ENCODE peak calls at places on chromosome X, in four cellular contexts. One of them, this sample, is unnamed.

GRCh38 chrX:80578518-80579105 is 158.4 kb downstream of the TENT5D start:
- DNase-seq in mesenchymal stem cell: peak
- DNase-seq in H1: no peak
- DNase-seq in neuronal stem cell: no peak
- DNase-seq in this sample: no peak

GRCh38 chrX:106698693-106699092 is 27.8 kb upstream of the RNF128 start:
- DNase-seq in neuronal stem cell: no peak
- DNase-seq in mesenchymal stem cell: peak
- DNase-seq in H1: no peak
- DNase-seq in this sample: no peak

GRCh38 chrX:14398725-14399124 is 130.6 kb upstream of the GLRA2 start:
- DNase-seq in mesenchymal stem cell: peak
- DNase-seq in neuronal stem cell: no peak
- DNase-seq in H1: no peak
- DNase-seq in this sample: peak

GRCh38 chrX:40106677-40107290 is 9.0 kb upstream of the BCOR start:
- DNase-seq in neuronal stem cell: no peak
- DNase-seq in mesenchymal stem cell: peak
- DNase-seq in H1: no peak
- DNase-seq in this sample: no peak

GRCh38 chrX:19272452-19272851 is 71.3 kb upstream of the PDHA1 start:
- DNase-seq in neuronal stem cell: no peak
- DNase-seq in H1: no peak
- DNase-seq in mesenchymal stem cell: peak
- DNase-seq in this sample: no peak

GRCh38 chrX:8305336-8305735 is 134.3 kb upstream of the VCX2 start:
- DNase-seq in H1: no peak
- DNase-seq in neuronal stem cell: no peak
- DNase-seq in mesenchymal stem cell: no peak
- DNase-seq in this sample: no peak

GRCh38 chrX:9352683-9353430 is 112.0 kb upstream of the TBL1X start:
- DNase-seq in neuronal stem cell: no peak
- DNase-seq in H1: no peak
- DNase-seq in mesenchymal stem cell: peak
- DNase-seq in this sample: peak

GRCh38 chrX:100410083-100410590 is at the start of gene PCDH19:
- DNase-seq in neuronal stem cell: no peak
- DNase-seq in H1: no peak
- DNase-seq in mesenchymal stem cell: peak
- DNase-seq in this sample: no peak

GRCh38 chrX:71666240-71667223 is 814 bp upstream of the LOC101059915 start:
- DNase-seq in mesenchymal stem cell: no peak
- DNase-seq in neuronal stem cell: no peak
- DNase-seq in H1: no peak
- DNase-seq in this sample: no peak

GRCh38 chrX:70089575-70090297 is 27.5 kb downstream of the OTUD6A start:
- DNase-seq in H1: no peak
- DNase-seq in neuronal stem cell: no peak
- DNase-seq in mesenchymal stem cell: peak
- DNase-seq in this sample: peak

GRCh38 chrX:42538405-42538804 is 239.6 kb downstream of the PPP1R2C start:
- DNase-seq in neuronal stem cell: no peak
- DNase-seq in H1: no peak
- DNase-seq in mesenchymal stem cell: no peak
- DNase-seq in this sample: no peak

GRCh38 chrX:103554687-103555417 is 30.5 kb upstream of the TCEAL4 start:
- DNase-seq in H1: no peak
- DNase-seq in mesenchymal stem cell: peak
- DNase-seq in neuronal stem cell: peak
- DNase-seq in this sample: peak

GRCh38 chrX:39759526-39760224 is 338.1 kb downstream of the BCOR start:
- DNase-seq in neuronal stem cell: no peak
- DNase-seq in H1: no peak
- DNase-seq in mesenchymal stem cell: peak
- DNase-seq in this sample: peak

GRCh38 chrX:12488781-12489180 is 302.4 kb upstream of the PRPS2 start:
- DNase-seq in mesenchymal stem cell: no peak
- DNase-seq in neuronal stem cell: no peak
- DNase-seq in H1: no peak
- DNase-seq in this sample: no peak

GRCh38 chrX:10189317-10190268 is 32.8 kb downstream of the CLCN4 start:
- DNase-seq in H1: no peak
- DNase-seq in mesenchymal stem cell: peak
- DNase-seq in neuronal stem cell: peak
- DNase-seq in this sample: peak

GRCh38 chrX:63754141-63754859 is 30.7 kb downstream of the ARHGEF9 start:
- DNase-seq in H1: no peak
- DNase-seq in neuronal stem cell: no peak
- DNase-seq in mesenchymal stem cell: peak
- DNase-seq in this sample: peak

GRCh38 chrX:11784543-11784942 is 26.5 kb downstream of the MSL3 start:
- DNase-seq in mesenchymal stem cell: no peak
- DNase-seq in neuronal stem cell: no peak
- DNase-seq in H1: no peak
- DNase-seq in this sample: no peak

GRCh38 chrX:49878834-49879655 is at the start of gene USP27X:
- DNase-seq in H1: peak
- DNase-seq in neuronal stem cell: peak
- DNase-seq in mesenchymal stem cell: peak
- DNase-seq in this sample: peak

GRCh38 chrX:118347131-118347530 is 1.2 kb downstream of the WDR44 start:
- DNase-seq in H1: no peak
- DNase-seq in mesenchymal stem cell: peak
- DNase-seq in neuronal stem cell: no peak
- DNase-seq in this sample: peak

GRCh38 chrX:57282568-57282967 is 3.9 kb upstream of the FAAH2 start:
- DNase-seq in neuronal stem cell: no peak
- DNase-seq in mesenchymal stem cell: no peak
- DNase-seq in H1: no peak
- DNase-seq in this sample: no peak

GRCh38 chrX:106933538-106933961 is 13.3 kb downstream of the CLDN2 start:
- DNase-seq in H1: no peak
- DNase-seq in mesenchymal stem cell: peak
- DNase-seq in neuronal stem cell: no peak
- DNase-seq in this sample: peak

GRCh38 chrX:73214366-73215094 is at the start of gene NAP1L2:
- DNase-seq in H1: peak
- DNase-seq in neuronal stem cell: peak
- DNase-seq in mesenchymal stem cell: no peak
- DNase-seq in this sample: no peak

GRCh38 chrX:102341867-102342266 is 94.9 kb downstream of the NXF2 start:
- DNase-seq in mesenchymal stem cell: no peak
- DNase-seq in neuronal stem cell: no peak
- DNase-seq in H1: no peak
- DNase-seq in this sample: no peak

GRCh38 chrX:49166914-49167739 is 4.6 kb downstream of the MAGIX start:
- DNase-seq in H1: no peak
- DNase-seq in neuronal stem cell: no peak
- DNase-seq in mesenchymal stem cell: peak
- DNase-seq in this sample: no peak

GRCh38 chrX:15737957-15738685 is at the start of gene CA5B:
- DNase-seq in neuronal stem cell: peak
- DNase-seq in H1: peak
- DNase-seq in mesenchymal stem cell: peak
- DNase-seq in this sample: peak

DNA sequence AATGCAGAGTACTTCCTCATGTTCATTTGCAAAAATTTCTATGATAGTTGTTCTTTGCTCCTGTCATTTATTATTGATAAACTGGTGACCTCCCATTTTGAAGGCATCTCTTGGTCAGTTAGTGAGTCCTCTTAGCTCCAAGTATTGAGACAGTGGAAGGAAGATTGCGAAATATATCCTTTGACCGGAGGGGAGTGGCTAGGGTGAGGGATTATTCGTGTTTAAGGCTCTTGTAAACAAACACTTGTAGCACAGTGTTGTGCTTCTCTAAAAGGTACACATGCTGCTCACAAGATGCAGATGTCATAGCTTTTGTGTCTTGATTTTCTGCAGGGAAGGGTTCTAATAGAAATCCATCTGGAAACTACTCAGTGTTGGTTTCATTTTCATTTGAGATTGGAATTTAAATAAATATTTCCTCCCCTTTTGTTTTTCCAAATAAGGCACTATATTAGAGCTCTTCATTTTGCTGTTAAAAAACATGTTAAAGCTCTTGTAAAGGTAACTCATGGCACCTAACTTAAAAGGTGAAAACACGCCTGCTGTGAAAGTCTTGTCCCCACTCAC is 21.8 kb downstream of the TXLNG start:
- DNase-seq in H1: no peak
- DNase-seq in mesenchymal stem cell: peak
- DNase-seq in neuronal stem cell: no peak
- DNase-seq in this sample: no peak
- H3K9ac ChIP-seq in H1: no peak
- H3K9ac ChIP-seq in mesenchymal stem cell: peak
- H3K9ac ChIP-seq in neuronal stem cell: no peak
- H3K9ac ChIP-seq in this sample: no peak

DNA sequence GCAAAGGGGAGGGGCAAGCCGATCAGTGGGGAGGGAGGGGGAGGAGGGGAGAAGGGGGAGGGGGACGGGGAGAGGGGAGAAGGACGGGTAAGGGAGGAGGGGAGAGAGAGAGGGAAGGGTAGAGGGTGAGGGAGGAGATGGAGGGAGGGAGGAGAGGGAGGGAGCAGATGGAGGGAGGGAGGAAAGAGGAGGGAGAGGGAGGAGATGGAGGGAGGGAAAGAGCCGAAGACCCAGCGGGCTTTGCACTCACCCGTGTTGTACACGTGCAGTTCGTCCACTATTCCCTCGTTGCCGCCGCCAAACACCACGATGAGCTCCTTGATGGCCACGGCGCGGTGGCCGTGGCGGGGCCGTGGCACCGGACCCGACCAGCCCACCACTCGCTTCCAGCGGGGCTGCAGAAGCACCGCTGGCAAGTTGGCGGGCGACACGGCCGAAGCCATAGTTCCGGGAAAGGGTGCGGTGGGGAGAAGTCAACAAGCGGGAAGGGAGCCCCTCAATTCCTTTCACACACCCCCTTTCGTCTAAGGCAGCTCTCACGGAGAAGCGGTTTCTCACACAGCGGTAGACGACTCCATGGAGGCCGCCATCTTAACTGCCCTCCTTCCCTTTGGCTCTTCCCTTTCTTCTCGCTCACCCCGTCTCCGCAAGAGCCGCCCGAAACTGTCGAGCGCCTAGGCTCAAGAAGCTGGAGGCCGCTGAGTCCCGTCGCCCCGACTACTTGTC is 1.1 kb downstream of the HCFC1 start:
- DNase-seq in neuronal stem cell: peak
- DNase-seq in mesenchymal stem cell: peak
- DNase-seq in H1: no peak
- DNase-seq in this sample: peak
- H2BK12ac ChIP-seq in neuronal stem cell: no peak
- H2BK12ac ChIP-seq in mesenchymal stem cell: no peak
- H2BK12ac ChIP-seq in H1: peak
- H2BK12ac ChIP-seq in this sample: no peak

GRCh38 chrX:47621851-47622250 is 2.2 kb upstream of the SYN1 start:
- DNase-seq in neuronal stem cell: no peak
- DNase-seq in mesenchymal stem cell: no peak
- DNase-seq in H1: no peak
- DNase-seq in this sample: no peak

GRCh38 chrX:47619486-47620302 is at the start of gene SYN1:
- DNase-seq in mesenchymal stem cell: peak
- DNase-seq in neuronal stem cell: peak
- DNase-seq in H1: peak
- DNase-seq in this sample: peak

GRCh38 chrX:47614618-47615017 is 5.0 kb downstream of the SYN1 start:
- DNase-seq in H1: no peak
- DNase-seq in neuronal stem cell: no peak
- DNase-seq in mesenchymal stem cell: no peak
- DNase-seq in this sample: no peak

GRCh38 chrX:47620303-47620685 is 637 bp upstream of the SYN1 start:
- DNase-seq in H1: no peak
- DNase-seq in mesenchymal stem cell: no peak
- DNase-seq in neuronal stem cell: no peak
- DNase-seq in this sample: no peak

GRCh38 chrX:47618923-47619485 is 653 bp downstream of the SYN1 start:
- DNase-seq in neuronal stem cell: no peak
- DNase-seq in mesenchymal stem cell: no peak
- DNase-seq in H1: no peak
- DNase-seq in this sample: no peak
- H3K4me3 ChIP-seq in neuronal stem cell: no peak
- H3K4me3 ChIP-seq in mesenchymal stem cell: no peak
- H3K4me3 ChIP-seq in H1: peak
- H3K4me3 ChIP-seq in this sample: no peak

GRCh38 chrX:275476-275966 is 5.7 kb upstream of the PLCXD1 start:
- DNase-seq in H1: no peak
- DNase-seq in neuronal stem cell: no peak
- DNase-seq in mesenchymal stem cell: no peak
- DNase-seq in this sample: no peak
- H3K9ac ChIP-seq in H1: no peak
- H3K9ac ChIP-seq in neuronal stem cell: peak
- H3K9ac ChIP-seq in mesenchymal stem cell: peak
- H3K9ac ChIP-seq in this sample: no peak

GRCh38 chrX:24651783-24652182 is 4.6 kb upstream of the PCYT1B start:
- DNase-seq in mesenchymal stem cell: no peak
- DNase-seq in H1: no peak
- DNase-seq in neuronal stem cell: no peak
- DNase-seq in this sample: no peak

GRCh38 chrX:24643116-24643515 is 4.0 kb downstream of the PCYT1B start:
- DNase-seq in mesenchymal stem cell: peak
- DNase-seq in neuronal stem cell: no peak
- DNase-seq in H1: no peak
- DNase-seq in this sample: no peak

GRCh38 chrX:24646745-24647182 is 383 bp downstream of the PCYT1B start:
- DNase-seq in mesenchymal stem cell: peak
- DNase-seq in H1: peak
- DNase-seq in neuronal stem cell: peak
- DNase-seq in this sample: no peak

GRCh38 chrX:24647257-24648058 is at the start of gene PCYT1B:
- DNase-seq in neuronal stem cell: no peak
- DNase-seq in H1: peak
- DNase-seq in mesenchymal stem cell: peak
- DNase-seq in this sample: peak
- H2BK12ac ChIP-seq in neuronal stem cell: peak
- H2BK12ac ChIP-seq in H1: peak
- H2BK12ac ChIP-seq in mesenchymal stem cell: no peak
- H2BK12ac ChIP-seq in this sample: no peak

This sample was measured in trophoblast cell.